ENCODE peak calls at places on chromosome 5, in seven cellular contexts. One of them, this sample, is unnamed.
A peak's percentile ranks its signal among the peaks of the same experiment; 100 is the strongest.

GRCh38 chr5:54171645-54172384 is 138.6 kb downstream of the ARL15 start:
- DNase-seq in tibial artery: no peak
- DNase-seq in upper lobe of right lung: no peak
- DNase-seq in esophagus squamous epithelium: no peak
- DNase-seq in lower lobe of right lung: no peak
- DNase-seq in CD4-positive, alpha-beta T cell: no peak
- DNase-seq in cardiac muscle cell: no peak
- DNase-seq in this sample: no peak

GRCh38 chr5:111532873-111533272 is 20.5 kb upstream of the STARD4 start:
- DNase-seq in tibial artery: no peak
- DNase-seq in upper lobe of right lung: no peak
- DNase-seq in esophagus squamous epithelium: no peak
- DNase-seq in lower lobe of right lung: no peak
- DNase-seq in CD4-positive, alpha-beta T cell: no peak
- DNase-seq in cardiac muscle cell: no peak
- DNase-seq in this sample: no peak

GRCh38 chr5:12896086-12896485 is 991.8 kb upstream of the CTNND2 start:
- DNase-seq in tibial artery: no peak
- DNase-seq in upper lobe of right lung: no peak
- DNase-seq in esophagus squamous epithelium: no peak
- DNase-seq in lower lobe of right lung: no peak
- DNase-seq in CD4-positive, alpha-beta T cell: no peak
- DNase-seq in cardiac muscle cell: no peak
- DNase-seq in this sample: no peak

GRCh38 chr5:110963495-110963894 is 108.0 kb upstream of the TSLP start:
- DNase-seq in tibial artery: no peak
- DNase-seq in upper lobe of right lung: no peak
- DNase-seq in esophagus squamous epithelium: no peak
- DNase-seq in lower lobe of right lung: no peak
- DNase-seq in CD4-positive, alpha-beta T cell: no peak
- DNase-seq in cardiac muscle cell: no peak
- DNase-seq in this sample: no peak

GRCh38 chr5:174892742-174893141 is 168.4 kb downstream of the MSX2 start:
- DNase-seq in tibial artery: no peak
- DNase-seq in upper lobe of right lung: no peak
- DNase-seq in esophagus squamous epithelium: no peak
- DNase-seq in lower lobe of right lung: no peak
- DNase-seq in CD4-positive, alpha-beta T cell: no peak
- DNase-seq in cardiac muscle cell: no peak
- DNase-seq in this sample: no peak

GRCh38 chr5:73327908-73328455 is 120.6 kb downstream of the FOXD1 start:
- DNase-seq in tibial artery: no peak
- DNase-seq in upper lobe of right lung: no peak
- DNase-seq in esophagus squamous epithelium: no peak
- DNase-seq in lower lobe of right lung: no peak
- DNase-seq in CD4-positive, alpha-beta T cell: no peak
- DNase-seq in cardiac muscle cell: no peak
- DNase-seq in this sample: peak; percentile 28

GRCh38 chr5:142482207-142482606 is 157.4 kb upstream of the SPRY4 start:
- DNase-seq in tibial artery: no peak
- DNase-seq in upper lobe of right lung: no peak
- DNase-seq in esophagus squamous epithelium: no peak
- DNase-seq in lower lobe of right lung: no peak
- DNase-seq in CD4-positive, alpha-beta T cell: no peak
- DNase-seq in cardiac muscle cell: no peak
- DNase-seq in this sample: no peak

GRCh38 chr5:67206381-67207328 is 10.1 kb upstream of the CD180 start:
- DNase-seq in tibial artery: no peak
- DNase-seq in upper lobe of right lung: peak; percentile 69
- DNase-seq in esophagus squamous epithelium: no peak
- DNase-seq in lower lobe of right lung: peak; percentile 68
- DNase-seq in CD4-positive, alpha-beta T cell: peak; percentile 77
- DNase-seq in cardiac muscle cell: no peak
- DNase-seq in this sample: peak; percentile 98

GRCh38 chr5:79074641-79075040 is 5.1 kb downstream of the BHMT2 start:
- DNase-seq in tibial artery: no peak
- DNase-seq in upper lobe of right lung: no peak
- DNase-seq in esophagus squamous epithelium: no peak
- DNase-seq in lower lobe of right lung: no peak
- DNase-seq in CD4-positive, alpha-beta T cell: no peak
- DNase-seq in cardiac muscle cell: no peak
- DNase-seq in this sample: peak; percentile 59

GRCh38 chr5:139844472-139845145 is 49.0 kb downstream of the PSD2 start:
- DNase-seq in tibial artery: peak; percentile 81
- DNase-seq in upper lobe of right lung: peak; percentile 86
- DNase-seq in esophagus squamous epithelium: no peak
- DNase-seq in lower lobe of right lung: peak; percentile 82
- DNase-seq in CD4-positive, alpha-beta T cell: peak; percentile 52
- DNase-seq in cardiac muscle cell: peak; percentile 79
- DNase-seq in this sample: peak; percentile 71

GRCh38 chr5:142507528-142507927 is 178.4 kb downstream of the FGF1 start:
- DNase-seq in tibial artery: no peak
- DNase-seq in upper lobe of right lung: no peak
- DNase-seq in esophagus squamous epithelium: no peak
- DNase-seq in lower lobe of right lung: no peak
- DNase-seq in CD4-positive, alpha-beta T cell: no peak
- DNase-seq in cardiac muscle cell: no peak
- DNase-seq in this sample: no peak

GRCh38 chr5:79235578-79236363 is at the start of gene JMY:
- DNase-seq in tibial artery: peak; percentile 91
- DNase-seq in upper lobe of right lung: peak; percentile 94
- DNase-seq in esophagus squamous epithelium: peak; percentile 31
- DNase-seq in lower lobe of right lung: peak; percentile 91
- DNase-seq in CD4-positive, alpha-beta T cell: peak; percentile 77
- DNase-seq in cardiac muscle cell: peak; percentile 91
- DNase-seq in this sample: peak; percentile 89

GRCh38 chr5:57494104-57495098 is 11.8 kb upstream of the ACTBL2 start:
- DNase-seq in tibial artery: peak; percentile 73
- DNase-seq in upper lobe of right lung: no peak
- DNase-seq in esophagus squamous epithelium: peak; percentile 3
- DNase-seq in lower lobe of right lung: peak; percentile 74
- DNase-seq in CD4-positive, alpha-beta T cell: peak; percentile 21
- DNase-seq in cardiac muscle cell: peak; percentile 32
- DNase-seq in this sample: peak; percentile 98

GRCh38 chr5:14032944-14033343 is 88.5 kb upstream of the DNAH5 start:
- DNase-seq in tibial artery: no peak
- DNase-seq in upper lobe of right lung: no peak
- DNase-seq in esophagus squamous epithelium: no peak
- DNase-seq in lower lobe of right lung: no peak
- DNase-seq in CD4-positive, alpha-beta T cell: no peak
- DNase-seq in cardiac muscle cell: no peak
- DNase-seq in this sample: no peak

GRCh38 chr5:10583663-10584572 is 20.0 kb downstream of the ANKRD33B start:
- DNase-seq in tibial artery: no peak
- DNase-seq in upper lobe of right lung: no peak
- DNase-seq in esophagus squamous epithelium: no peak
- DNase-seq in lower lobe of right lung: no peak
- DNase-seq in CD4-positive, alpha-beta T cell: no peak
- DNase-seq in cardiac muscle cell: no peak
- DNase-seq in this sample: no peak

GRCh38 chr5:9776525-9776924 is 146.4 kb upstream of the TAS2R1 start:
- DNase-seq in tibial artery: no peak
- DNase-seq in upper lobe of right lung: no peak
- DNase-seq in esophagus squamous epithelium: no peak
- DNase-seq in lower lobe of right lung: no peak
- DNase-seq in CD4-positive, alpha-beta T cell: no peak
- DNase-seq in cardiac muscle cell: no peak
- DNase-seq in this sample: no peak

GRCh38 chr5:163498886-163499285 is 6.5 kb upstream of the MAT2B start:
- DNase-seq in tibial artery: no peak
- DNase-seq in upper lobe of right lung: no peak
- DNase-seq in esophagus squamous epithelium: no peak
- DNase-seq in lower lobe of right lung: no peak
- DNase-seq in CD4-positive, alpha-beta T cell: no peak
- DNase-seq in cardiac muscle cell: no peak
- DNase-seq in this sample: peak; percentile 19

GRCh38 chr5:83473344-83474169 is 2.0 kb downstream of the VCAN start:
- DNase-seq in tibial artery: peak; percentile 98
- DNase-seq in upper lobe of right lung: peak; percentile 89
- DNase-seq in esophagus squamous epithelium: peak; percentile 34
- DNase-seq in lower lobe of right lung: peak; percentile 86
- DNase-seq in CD4-positive, alpha-beta T cell: no peak
- DNase-seq in cardiac muscle cell: peak; percentile 96
- DNase-seq in this sample: peak; percentile 94

GRCh38 chr5:80662108-80662507 is 7.3 kb upstream of the DHFR start:
- DNase-seq in tibial artery: no peak
- DNase-seq in upper lobe of right lung: no peak
- DNase-seq in esophagus squamous epithelium: no peak
- DNase-seq in lower lobe of right lung: no peak
- DNase-seq in CD4-positive, alpha-beta T cell: no peak
- DNase-seq in cardiac muscle cell: no peak
- DNase-seq in this sample: peak; percentile 45

GRCh38 chr5:37810311-37810710 is 29.5 kb downstream of the GDNF start:
- DNase-seq in tibial artery: no peak
- DNase-seq in upper lobe of right lung: no peak
- DNase-seq in esophagus squamous epithelium: no peak
- DNase-seq in lower lobe of right lung: no peak
- DNase-seq in CD4-positive, alpha-beta T cell: no peak
- DNase-seq in cardiac muscle cell: no peak
- DNase-seq in this sample: no peak

GRCh38 chr5:127556609-127557348 is 39.3 kb downstream of the PRRC1 start:
- DNase-seq in tibial artery: no peak
- DNase-seq in upper lobe of right lung: no peak
- DNase-seq in esophagus squamous epithelium: no peak
- DNase-seq in lower lobe of right lung: no peak
- DNase-seq in CD4-positive, alpha-beta T cell: no peak
- DNase-seq in cardiac muscle cell: no peak
- DNase-seq in this sample: no peak

GRCh38 chr5:96629774-96630173 is 32.4 kb upstream of the CAST start:
- DNase-seq in tibial artery: no peak
- DNase-seq in upper lobe of right lung: no peak
- DNase-seq in esophagus squamous epithelium: no peak
- DNase-seq in lower lobe of right lung: no peak
- DNase-seq in CD4-positive, alpha-beta T cell: no peak
- DNase-seq in cardiac muscle cell: peak; percentile 52
- DNase-seq in this sample: peak; percentile 91

GRCh38 chr5:66742896-66743247 is 146.7 kb downstream of the MAST4 start:
- DNase-seq in tibial artery: no peak
- DNase-seq in upper lobe of right lung: no peak
- DNase-seq in esophagus squamous epithelium: no peak
- DNase-seq in lower lobe of right lung: no peak
- DNase-seq in CD4-positive, alpha-beta T cell: no peak
- DNase-seq in cardiac muscle cell: no peak
- DNase-seq in this sample: no peak

GRCh38 chr5:92309336-92309991 is 926.3 kb upstream of the ARRDC3 start:
- DNase-seq in tibial artery: no peak
- DNase-seq in upper lobe of right lung: no peak
- DNase-seq in esophagus squamous epithelium: no peak
- DNase-seq in lower lobe of right lung: no peak
- DNase-seq in CD4-positive, alpha-beta T cell: no peak
- DNase-seq in cardiac muscle cell: peak; percentile 48
- DNase-seq in this sample: peak; percentile 36

GRCh38 chr5:72108200-72109050 is 1.1 kb downstream of the MAP1B start:
- DNase-seq in tibial artery: peak; percentile 96
- DNase-seq in upper lobe of right lung: peak; percentile 66
- DNase-seq in esophagus squamous epithelium: no peak
- DNase-seq in lower lobe of right lung: peak; percentile 54
- DNase-seq in CD4-positive, alpha-beta T cell: no peak
- DNase-seq in cardiac muscle cell: peak; percentile 92
- DNase-seq in this sample: peak; percentile 79

GRCh38 chr5:143820451-143820850 is 8.5 kb downstream of the HMHB1 start:
- DNase-seq in tibial artery: no peak
- DNase-seq in upper lobe of right lung: no peak
- DNase-seq in esophagus squamous epithelium: no peak
- DNase-seq in lower lobe of right lung: no peak
- DNase-seq in CD4-positive, alpha-beta T cell: no peak
- DNase-seq in cardiac muscle cell: no peak
- DNase-seq in this sample: no peak

GRCh38 chr5:53490747-53491146 is 10.3 kb downstream of the FST start:
- DNase-seq in tibial artery: no peak
- DNase-seq in upper lobe of right lung: no peak
- DNase-seq in esophagus squamous epithelium: no peak
- DNase-seq in lower lobe of right lung: no peak
- DNase-seq in CD4-positive, alpha-beta T cell: no peak
- DNase-seq in cardiac muscle cell: no peak
- DNase-seq in this sample: peak; percentile 71

DNA sequence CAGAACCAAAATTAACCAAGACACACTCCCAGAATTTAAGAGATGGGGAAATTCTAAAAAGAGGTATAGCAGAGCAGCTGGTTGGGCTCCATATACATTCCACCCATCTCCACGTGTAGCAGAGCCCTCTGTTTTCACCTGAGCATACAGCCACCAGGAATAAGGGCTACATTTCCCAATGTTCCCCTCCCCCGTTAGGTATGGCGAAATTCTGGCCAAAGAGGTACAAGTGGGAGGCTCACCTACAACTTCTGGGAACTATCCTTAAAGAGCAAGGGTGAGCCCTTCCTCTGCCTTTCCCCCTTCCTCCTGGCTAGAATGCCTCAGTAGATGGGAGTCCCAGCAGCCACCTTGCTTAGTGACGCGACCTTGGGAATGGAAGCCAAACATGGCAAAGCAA is 5.3 kb upstream of the SAP30L start:
- DNase-seq in tibial artery: no peak
- DNase-seq in upper lobe of right lung: no peak
- DNase-seq in esophagus squamous epithelium: no peak
- DNase-seq in lower lobe of right lung: no peak
- DNase-seq in CD4-positive, alpha-beta T cell: no peak
- DNase-seq in cardiac muscle cell: no peak
- DNase-seq in this sample: no peak
- H3K27ac ChIP-seq in tibial artery: no peak overlapping the region
- H3K27ac ChIP-seq in upper lobe of right lung: no peak overlapping the region
- H3K27ac ChIP-seq in esophagus squamous epithelium: no peak overlapping the region
- H3K27ac ChIP-seq in lower lobe of right lung: no peak overlapping the region
- H3K27ac ChIP-seq in CD4-positive, alpha-beta T cell: no peak overlapping the region
- H3K27ac ChIP-seq in cardiac muscle cell: no peak overlapping the region
- H3K27ac ChIP-seq in this sample: no peak overlapping the region

DNA sequence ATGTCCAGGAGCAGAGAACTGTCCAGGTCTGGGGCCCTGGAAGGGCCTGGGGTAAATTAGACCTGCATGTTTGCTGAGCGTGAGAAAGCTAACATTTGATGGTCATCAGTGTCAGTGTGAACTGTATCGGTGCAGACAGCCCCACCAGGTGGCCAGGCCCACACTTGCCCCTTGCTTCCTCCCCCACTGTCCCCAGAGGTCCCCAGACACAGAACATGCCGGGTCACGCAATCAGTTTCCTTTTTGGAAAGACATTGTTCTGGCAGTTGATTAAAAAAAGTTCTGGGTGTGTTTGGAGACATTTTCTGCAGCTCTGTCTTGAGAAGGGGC is 1.5 kb downstream of the NKD2 start:
- DNase-seq in tibial artery: peak; percentile 43
- DNase-seq in upper lobe of right lung: no peak
- DNase-seq in esophagus squamous epithelium: no peak
- DNase-seq in lower lobe of right lung: peak; percentile 15
- DNase-seq in CD4-positive, alpha-beta T cell: no peak
- DNase-seq in cardiac muscle cell: no peak
- DNase-seq in this sample: no peak
- TF ChIP-seq CTCF in tibial artery: no peak
- TF ChIP-seq CTCF in upper lobe of right lung: no peak
- TF ChIP-seq CTCF in esophagus squamous epithelium: no peak
- TF ChIP-seq CTCF in lower lobe of right lung: no peak
- TF ChIP-seq CTCF in CD4-positive, alpha-beta T cell: no peak
- TF ChIP-seq CTCF in cardiac muscle cell: peak; percentile 31
- TF ChIP-seq CTCF in this sample: no peak

GRCh38 chr5:149061341-149061740 is 1.5 kb downstream of the SH3TC2 start:
- DNase-seq in tibial artery: no peak
- DNase-seq in upper lobe of right lung: no peak
- DNase-seq in esophagus squamous epithelium: no peak
- DNase-seq in lower lobe of right lung: no peak
- DNase-seq in CD4-positive, alpha-beta T cell: no peak
- DNase-seq in cardiac muscle cell: no peak
- DNase-seq in this sample: no peak
- H3K27ac ChIP-seq in tibial artery: no peak overlapping the region
- H3K27ac ChIP-seq in upper lobe of right lung: peak overlapping the region; percentile 55
- H3K27ac ChIP-seq in esophagus squamous epithelium: no peak overlapping the region
- H3K27ac ChIP-seq in lower lobe of right lung: no peak overlapping the region
- H3K27ac ChIP-seq in CD4-positive, alpha-beta T cell: no peak overlapping the region
- H3K27ac ChIP-seq in cardiac muscle cell: no peak overlapping the region
- H3K27ac ChIP-seq in this sample: peak overlapping the region; percentile 97

GRCh38 chr5:179858586-179859427 is at the start of gene MRNIP:
- DNase-seq in tibial artery: peak; percentile 98
- DNase-seq in upper lobe of right lung: peak; percentile 99
- DNase-seq in esophagus squamous epithelium: peak; percentile 80
- DNase-seq in lower lobe of right lung: peak; percentile 99
- DNase-seq in CD4-positive, alpha-beta T cell: peak; percentile 85
- DNase-seq in cardiac muscle cell: peak; percentile 99
- DNase-seq in this sample: peak; percentile 95
- TF ChIP-seq CTCF in tibial artery: no peak
- TF ChIP-seq CTCF in upper lobe of right lung: no peak
- TF ChIP-seq CTCF in esophagus squamous epithelium: no peak
- TF ChIP-seq CTCF in lower lobe of right lung: no peak
- TF ChIP-seq CTCF in CD4-positive, alpha-beta T cell: no peak
- TF ChIP-seq CTCF in cardiac muscle cell: peak; percentile 21
- TF ChIP-seq CTCF in this sample: no peak

This sample was measured in RWPE1.